ENCODE peak calls at places on chromosome 2, in six cellular contexts. E is GM20000; N is HT1080; D is stimulated activated CD4-positive, alpha-beta T cell treated with anti-CD3 and anti-CD28 coated beads, Interleukin-12 subunit alpha, Interleukin-12 subunit beta, amount 100 ng/mL, for 24 hours; X is SK-N-DZ; Z is tibial artery. J is an unnamed sample.

GRCh38 chr2:128808462-128809255 is 490.0 kb upstream of the HS6ST1 start:
- DNase-seq in E (no peak), N (peak), D (no peak), X (no peak), Z (no peak), J (no peak)

GRCh38 chr2:176650101-176650500 is 380.9 kb downstream of the MTX2 start:
- DNase-seq in E (no peak), N (no peak), D (no peak), X (peak), Z (no peak), J (no peak)

GRCh38 chr2:111698743-111699554 is 185.0 kb downstream of the ANAPC1 start:
- DNase-seq in E (no peak), N (peak), D (peak), X (peak), Z (peak), J (peak)

GRCh38 chr2:232891621-232892071 is 21.6 kb downstream of the SNORC start:
- DNase-seq in E (no peak), N (no peak), D (no peak), X (no peak), Z (peak), J (no peak)

GRCh38 chr2:203681978-203682377 is 24.5 kb upstream of the CD28 start:
- DNase-seq in E (no peak), N (peak), D (no peak), X (no peak), Z (peak), J (no peak)

GRCh38 chr2:239834143-239834542 is 191.0 kb downstream of the NDUFA10 start:
- DNase-seq in E (no peak), N (no peak), D (no peak), X (no peak), Z (peak), J (no peak)

GRCh38 chr2:67792796-67793195 is 270.0 kb downstream of the C1D start:
- DNase-seq in E (no peak), N (no peak), D (no peak), X (no peak), Z (no peak), J (no peak)

GRCh38 chr2:143246815-143247744 is 117.9 kb downstream of the ARHGAP15 start:
- DNase-seq in E (no peak), N (no peak), D (no peak), X (no peak), Z (no peak), J (no peak)

GRCh38 chr2:98750593-98751282 is 19.8 kb upstream of the MGAT4A start:
- DNase-seq in E (no peak), N (no peak), D (no peak), X (no peak), Z (no peak), J (no peak)

GRCh38 chr2:48946444-48947048 is 191.0 kb upstream of the LHCGR start:
- DNase-seq in E (peak), N (peak), D (no peak), X (peak), Z (no peak), J (no peak)

GRCh38 chr2:556494-556893 is 120.7 kb downstream of the TMEM18 start:
- DNase-seq in E (no peak), N (no peak), D (no peak), X (no peak), Z (no peak), J (no peak)

GRCh38 chr2:231263118-231263831 is 64.8 kb downstream of the ARMC9 start:
- DNase-seq in E (no peak), N (no peak), D (no peak), X (no peak), Z (no peak), J (no peak)

GRCh38 chr2:124572953-124573634 is 548.0 kb downstream of the CNTNAP5 start:
- DNase-seq in E (no peak), N (no peak), D (no peak), X (no peak), Z (no peak), J (no peak)

GRCh38 chr2:8548065-8548870 is 133.6 kb upstream of the ID2 start:
- DNase-seq in E (no peak), N (no peak), D (no peak), X (no peak), Z (peak), J (no peak)

GRCh38 chr2:11498543-11499034 is 32.6 kb upstream of the E2F6 start:
- DNase-seq in E (peak), N (no peak), D (no peak), X (no peak), Z (peak), J (no peak)

GRCh38 chr2:179584760-179585159 is 276.7 kb downstream of the ZNF385B start:
- DNase-seq in E (no peak), N (no peak), D (no peak), X (no peak), Z (no peak), J (no peak)

GRCh38 chr2:142380372-142380771 is 249.6 kb upstream of the LRP1B start:
- DNase-seq in E (no peak), N (no peak), D (no peak), X (no peak), Z (no peak), J (no peak)

GRCh38 chr2:60745761-60746160 is 10.3 kb upstream of the PAPOLG start:
- DNase-seq in E (no peak), N (peak), D (no peak), X (no peak), Z (no peak), J (no peak)

GRCh38 chr2:112784199-112785189 is at the start of gene IL1A:
- DNase-seq in E (no peak), N (peak), D (no peak), X (no peak), Z (no peak), J (peak)

GRCh38 chr2:45014016-45014702 is 4.9 kb upstream of the SIX2 start:
- DNase-seq in E (peak), N (no peak), D (no peak), X (peak), Z (peak), J (no peak)

GRCh38 chr2:74896232-74896631 is 62.2 kb upstream of the POLE4 start:
- DNase-seq in E (no peak), N (no peak), D (no peak), X (no peak), Z (no peak), J (no peak)

GRCh38 chr2:199775297-199775696 is 75.7 kb downstream of the FTCDNL1 start:
- DNase-seq in E (no peak), N (peak), D (no peak), X (no peak), Z (no peak), J (no peak)

GRCh38 chr2:167862787-167863186 is 384.6 kb downstream of the STK39 start:
- DNase-seq in E (peak), N (peak), D (no peak), X (no peak), Z (no peak), J (no peak)

GRCh38 chr2:60070851-60071250 is 482.6 kb downstream of the BCL11A start:
- DNase-seq in E (no peak), N (no peak), D (no peak), X (no peak), Z (no peak), J (no peak)

GRCh38 chr2:168784993-168785392 is 17.4 kb upstream of the NOSTRIN start:
- DNase-seq in E (no peak), N (no peak), D (no peak), X (no peak), Z (no peak), J (no peak)

GRCh38 chr2:223049356-223049755 is 2.6 kb upstream of the KCNE4 start:
- DNase-seq in E (no peak), N (no peak), D (no peak), X (no peak), Z (no peak), J (no peak)

GRCh38 chr2:130963849-130964793 is 127.4 kb downstream of the ARHGEF4 start:
- DNase-seq in E (peak), N (peak), D (peak), X (peak), Z (no peak), J (no peak)

GRCh38 chr2:53515435-53516332 is 251.9 kb upstream of the CHAC2 start:
- DNase-seq in E (no peak), N (peak), D (no peak), X (peak), Z (no peak), J (no peak)

GRCh38 chr2:121884515-121884915 is 129.1 kb downstream of the TSN start:
- DNase-seq in E (no peak), N (peak), D (no peak), X (no peak), Z (no peak), J (no peak)

GRCh38 chr2:131156452-131157149 is 51.5 kb downstream of the PLEKHB2 start:
- DNase-seq in E (peak), N (no peak), D (no peak), X (no peak), Z (no peak), J (peak)

GRCh38 chr2:232502901-232503791 is 15.5 kb upstream of the ECEL1 start:
- DNase-seq in E (no peak), N (no peak), D (no peak), X (peak), Z (no peak), J (no peak)

J was measured in SW 1271.